ENCODE peak calls at places on chromosomes 2 and 18, in four cellular contexts. A is CD8-positive, alpha-beta T cell; G is astrocyte of the spinal cord; T is A549. P is an unnamed sample.

GRCh38 chr2:10531874-10532273 is 83.7 kb upstream of the ODC1 start:
- DNase-seq in A (no peak), G (no peak), T (no peak), P (no peak)

GRCh38 chr2:156512451-156512850 is 76.3 kb downstream of the GPD2 start:
- DNase-seq in A (no peak), G (no peak), T (no peak), P (no peak)

GRCh38 chr2:239018291-239019192 is 170.7 kb downstream of the TWIST2 start:
- DNase-seq in A (no peak), G (no peak), T (no peak), P (no peak)

GRCh38 chr18:54662986-54663385 is 71.9 kb downstream of the DYNAP start:
- DNase-seq in A (no peak), G (no peak), T (no peak), P (no peak)

GRCh38 chr2:135797497-135798274 is 39.3 kb downstream of the LCT start:
- DNase-seq in A (peak; percentile 81), G (peak; percentile 69), T (peak; percentile 75), P (peak; percentile 84)

GRCh38 chr2:70041666-70042065 is 45.6 kb upstream of the PCBP1 start:
- DNase-seq in A (no peak), G (no peak), T (no peak), P (no peak)

GRCh38 chr2:18623782-18624181 is 34.4 kb upstream of the NT5C1B start:
- DNase-seq in A (no peak), G (peak; percentile 22), T (no peak), P (no peak)

GRCh38 chr2:217931846-217932560 is 70.8 kb downstream of the TNS1 start:
- DNase-seq in A (no peak), G (no peak), T (no peak), P (no peak)

GRCh38 chr18:48679236-48679635 is 140.4 kb downstream of the CTIF start:
- DNase-seq in A (no peak), G (no peak), T (no peak), P (no peak)

GRCh38 chr2:67384115-67384823 is 12.9 kb upstream of the ETAA1 start:
- DNase-seq in A (no peak), G (no peak), T (no peak), P (no peak)

GRCh38 chr18:64330161-64330560 is 181.3 kb upstream of the LINC00305 start:
- DNase-seq in A (no peak), G (no peak), T (no peak), P (no peak)

GRCh38 chr2:150878347-150878746 is 383.3 kb downstream of the RBM43 start:
- DNase-seq in A (no peak), G (peak; percentile 23), T (no peak), P (no peak)

GRCh38 chr18:5628512-5629255 is 84.9 kb upstream of the EPB41L3 start:
- DNase-seq in A (no peak), G (peak; percentile 48), T (no peak), P (peak; percentile 71)

GRCh38 chr2:154978710-154979109 is 280.2 kb downstream of the KCNJ3 start:
- DNase-seq in A (no peak), G (no peak), T (no peak), P (no peak)

GRCh38 chr2:28173377-28173776 is 219.3 kb upstream of the FOSL2 start:
- DNase-seq in A (no peak), G (no peak), T (no peak), P (no peak)

GRCh38 chr2:6999161-6999877 is 82.1 kb downstream of the RNF144A start:
- DNase-seq in A (no peak), G (no peak), T (no peak), P (no peak)

GRCh38 chr2:163551974-163552373 is 183.8 kb downstream of the FIGN start:
- DNase-seq in A (no peak), G (peak; percentile 46), T (no peak), P (no peak)

GRCh38 chr2:200585730-200586643 is at the start of gene AOX1:
- DNase-seq in A (peak; percentile 19), G (peak; percentile 55), T (no peak), P (peak; percentile 45)

GRCh38 chr2:55779459-55780421 is 86.1 kb upstream of the PNPT1 start:
- DNase-seq in A (no peak), G (peak; percentile 81), T (peak; percentile 72), P (no peak)

GRCh38 chr2:216181953-216182352 is 72.8 kb downstream of the XRCC5 start:
- DNase-seq in A (no peak), G (no peak), T (no peak), P (no peak)

GRCh38 chr2:1512321-1513289 is 99.3 kb downstream of the TPO start:
- DNase-seq in A (no peak), G (no peak), T (no peak), P (no peak)

GRCh38 chr2:33877348-33878016 is 278.4 kb upstream of the FAM98A start:
- DNase-seq in A (no peak), G (no peak), T (no peak), P (no peak)

GRCh38 chr2:145842002-145842401 is 1322.1 kb upstream of the ZEB2 start:
- DNase-seq in A (no peak), G (no peak), T (no peak), P (no peak)

GRCh38 chr2:20185176-20186022 is 39.5 kb downstream of the SDC1 start:
- DNase-seq in A (no peak), G (peak; percentile 88), T (no peak), P (no peak)

GRCh38 chr2:165648826-165649225 is 145.2 kb downstream of the GALNT3 start:
- DNase-seq in A (no peak), G (no peak), T (no peak), P (peak; percentile 19)

GRCh38 chr2:111116843-111117665 is 3.7 kb upstream of the BCL2L11 start:
- DNase-seq in A (peak; percentile 67), G (peak; percentile 81), T (peak; percentile 87), P (peak; percentile 80)

GRCh38 chr18:57895182-57895581 is 92.1 kb upstream of the ATP8B1 start:
- DNase-seq in A (no peak), G (no peak), T (no peak), P (no peak)

GRCh38 chr2:70360661-70361316 is 58.9 kb upstream of the FAM136A start:
- DNase-seq in A (no peak), G (no peak), T (no peak), P (no peak)

GRCh38 chr2:31688282-31688681 is 107.5 kb upstream of the SRD5A2 start:
- DNase-seq in A (no peak), G (no peak), T (no peak), P (no peak)

GRCh38 chr2:207239222-207239674 is 73.5 kb upstream of the KLF7 start:
- DNase-seq in A (no peak), G (peak; percentile 100), T (no peak), P (no peak)

GRCh38 chr2:3098231-3098630 is 279.4 kb downstream of the EIPR1 start:
- DNase-seq in A (no peak), G (no peak), T (no peak), P (no peak)

GRCh38 chr2:71691747-71692455 is 238.5 kb downstream of the DYSF start:
- DNase-seq in A (no peak), G (no peak), T (no peak), P (no peak)

GRCh38 chr18:23257686-23258565 is 122.6 kb downstream of the CABLES1 start:
- DNase-seq in A (peak; percentile 10), G (peak; percentile 44), T (no peak), P (no peak)
- TF ChIP-seq CTCF in A (no peak), G (no peak), T (no peak), P (no peak)

DNA sequence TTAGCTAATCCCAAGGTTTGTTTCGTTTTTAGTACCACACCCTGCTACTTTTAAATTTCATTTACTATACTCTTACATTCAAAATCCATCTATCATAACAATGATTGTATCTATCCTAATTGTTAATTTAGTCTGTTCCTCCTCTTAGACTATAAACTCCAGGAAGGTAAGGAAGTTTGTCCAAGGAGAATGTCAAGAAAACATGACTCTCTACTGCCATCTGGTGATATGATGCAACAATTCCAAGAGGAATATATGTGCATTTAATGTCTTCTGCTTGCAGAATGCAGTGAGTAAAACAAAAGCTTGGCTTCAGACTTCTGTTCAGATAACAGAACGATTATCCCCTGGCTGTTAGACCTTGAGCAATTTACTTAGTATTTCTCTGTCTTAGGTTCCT is 1267.1 kb downstream of the LRP1B start:
- DNase-seq in A (no peak), G (peak; percentile 74), T (peak; percentile 3), P (no peak)
- TF ChIP-seq CTCF in A (no peak), G (peak; percentile 58), T (peak; percentile 72), P (peak; percentile 76)

GRCh38 chr2:8285081-8285480 is 396.8 kb upstream of the ID2 start:
- DNase-seq in A (no peak), G (no peak), T (no peak), P (no peak)
- TF ChIP-seq CTCF in A (no peak), G (peak; percentile 26), T (no peak), P (no peak)

DNA sequence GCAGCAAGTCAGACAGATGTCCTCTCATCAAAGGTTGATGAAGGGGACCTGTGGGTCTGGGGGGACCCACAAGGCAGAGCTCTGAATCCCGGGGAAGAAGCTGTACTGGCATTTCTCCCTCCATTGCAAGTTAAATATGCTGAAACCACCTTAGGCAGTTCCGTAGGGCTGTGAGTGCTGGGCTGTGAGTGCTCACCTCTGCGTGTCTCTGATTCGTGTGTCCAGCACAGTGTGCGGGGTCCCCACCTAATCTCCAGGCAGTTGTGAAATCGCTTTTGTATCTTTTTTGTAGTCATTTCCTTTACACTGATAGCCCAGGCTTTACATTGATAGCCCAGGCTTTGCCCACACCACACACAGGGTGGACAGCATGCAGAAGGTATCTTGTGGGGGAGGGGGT is 80.6 kb downstream of the MAP4K4 start:
- DNase-seq in A (no peak), G (no peak), T (no peak), P (no peak)
- TF ChIP-seq CTCF in A (no peak), G (no peak), T (no peak), P (no peak)

P was measured in glutamatergic neuron.